ENCODE peak calls at places on chromosomes 2 and 18, in seven cellular contexts. T is sigmoid colon, J is fibroblast of lung, L is WTC11, H is lower lobe of right lung, F is naive B cell, N is EL. Q is an unnamed sample.

GRCh38 chr2:199457147-199458016 is at the start of gene SATB2:
- DNase-seq in T (peak; percentile 67), J (peak; percentile 66), L (peak; percentile 69), H (peak; percentile 49), F (no peak), N (peak; percentile 81), Q (no peak)

GRCh38 chr2:174280596-174280995 is 32.3 kb upstream of the OLA1 start:
- DNase-seq in T (no peak), J (no peak), L (no peak), H (no peak), F (no peak), N (no peak), Q (no peak)

GRCh38 chr2:15838481-15838880 is 101.9 kb upstream of the MYCN start:
- DNase-seq in T (no peak), J (no peak), L (no peak), H (no peak), F (no peak), N (no peak), Q (no peak)

GRCh38 chr18:73793386-73793785 is 354.2 kb downstream of the FBXO15 start:
- DNase-seq in T (no peak), J (no peak), L (no peak), H (no peak), F (no peak), N (peak; percentile 48), Q (no peak)

GRCh38 chr18:22604390-22604985 is 186.8 kb upstream of the CTAGE1 start:
- DNase-seq in T (no peak), J (peak; percentile 19), L (no peak), H (no peak), F (no peak), N (no peak), Q (no peak)

GRCh38 chr18:36187138-36187825 is at the start of gene MOCOS:
- DNase-seq in T (peak; percentile 86), J (peak; percentile 53), L (peak; percentile 86), H (peak; percentile 90), F (peak; percentile 41), N (peak; percentile 73), Q (no peak)

GRCh38 chr18:5417342-5417741 is 121.8 kb upstream of the ZBTB14 start:
- DNase-seq in T (no peak), J (peak; percentile 53), L (no peak), H (no peak), F (no peak), N (no peak), Q (no peak)

GRCh38 chr2:169258045-169258601 is 104.2 kb downstream of the LRP2 start:
- DNase-seq in T (no peak), J (no peak), L (no peak), H (no peak), F (no peak), N (no peak), Q (no peak)

GRCh38 chr2:189179607-189179979 is at the start of gene COL5A2:
- DNase-seq in T (peak; percentile 79), J (peak; percentile 95), L (no peak), H (no peak), F (no peak), N (peak; percentile 90), Q (no peak)

GRCh38 chr2:118322381-118322780 is 234.1 kb downstream of the INSIG2 start:
- DNase-seq in T (no peak), J (no peak), L (no peak), H (no peak), F (no peak), N (no peak), Q (no peak)

GRCh38 chr18:46321954-46322353 is 217.8 kb downstream of the HAUS1 start:
- DNase-seq in T (no peak), J (no peak), L (no peak), H (no peak), F (no peak), N (no peak), Q (no peak)

GRCh38 chr2:24083567-24084385 is 858 bp downstream of the TP53I3 start:
- DNase-seq in T (no peak), J (peak; percentile 88), L (peak; percentile 81), H (peak; percentile 96), F (peak; percentile 69), N (peak; percentile 84), Q (no peak)

GRCh38 chr18:58896268-58896667 is 31.6 kb downstream of the ZNF532 start:
- DNase-seq in T (no peak), J (no peak), L (no peak), H (no peak), F (peak; percentile 58), N (no peak), Q (no peak)

GRCh38 chr2:12507295-12507694 is 209.4 kb upstream of the TRIB2 start:
- DNase-seq in T (no peak), J (peak; percentile 62), L (no peak), H (no peak), F (no peak), N (peak; percentile 98), Q (no peak)

GRCh38 chr18:26685438-26686173 is 137.3 kb upstream of the KCTD1 start:
- DNase-seq in T (no peak), J (no peak), L (peak; percentile 15), H (no peak), F (no peak), N (no peak), Q (no peak)

GRCh38 chr2:10340593-10340975 is 37.9 kb downstream of the HPCAL1 start:
- DNase-seq in T (no peak), J (no peak), L (no peak), H (no peak), F (no peak), N (no peak), Q (no peak)

GRCh38 chr18:77765468-77765867 is 515.8 kb downstream of the GALR1 start:
- DNase-seq in T (no peak), J (no peak), L (peak; percentile 66), H (no peak), F (no peak), N (no peak), Q (peak; percentile 29)